ENCODE peak calls at places on chromosome 1, in seven cellular contexts. O, X, J, Q, A, I and M are unnamed samples.

GRCh38 chr1:115668579-115668978 is 26.8 kb downstream of the VANGL1 start:
- DNase-seq in O (no peak), X (no peak), J (no peak), Q (no peak), A (no peak), I (no peak), M (no peak)

GRCh38 chr1:42456754-42457089 is 379 bp downstream of the PPCS start:
- DNase-seq in O (peak; percentile 53), X (peak; percentile 76), J (peak; percentile 45), Q (no peak), A (peak; percentile 37), I (peak; percentile 77), M (peak; percentile 74)

GRCh38 chr1:44222397-44223334 is 9.4 kb downstream of the DMAP1 start:
- DNase-seq in O (no peak), X (no peak), J (no peak), Q (no peak), A (no peak), I (no peak), M (no peak)

GRCh38 chr1:153679337-153680119 is 1.0 kb downstream of the NPR1 start:
- DNase-seq in O (no peak), X (no peak), J (no peak), Q (no peak), A (no peak), I (no peak), M (no peak)

GRCh38 chr1:224380003-224380402 is 23.3 kb downstream of the CNIH4 start:
- DNase-seq in O (no peak), X (peak; percentile 24), J (no peak), Q (no peak), A (no peak), I (peak; percentile 14), M (no peak)

GRCh38 chr1:2356911-2357845 is 34.2 kb downstream of the MORN1 start:
- DNase-seq in O (no peak), X (no peak), J (no peak), Q (no peak), A (no peak), I (no peak), M (no peak)

GRCh38 chr1:7902478-7903084 is 38.1 kb downstream of the TNFRSF9 start:
- DNase-seq in O (peak; percentile 71), X (peak; percentile 77), J (peak; percentile 76), Q (peak; percentile 34), A (peak; percentile 42), I (peak; percentile 71), M (peak; percentile 74)

GRCh38 chr1:32992489-32993214 is 28.0 kb upstream of the RNF19B start:
- DNase-seq in O (peak; percentile 83), X (peak; percentile 78), J (peak; percentile 94), Q (peak; percentile 36), A (peak; percentile 84), I (peak; percentile 80), M (peak; percentile 23)

GRCh38 chr1:176222196-176222595 is 15.1 kb upstream of the COP1 start:
- DNase-seq in O (no peak), X (no peak), J (no peak), Q (no peak), A (no peak), I (no peak), M (no peak)

GRCh38 chr1:998905-999796 is 746 bp downstream of the HES4 start:
- DNase-seq in O (no peak), X (no peak), J (no peak), Q (no peak), A (no peak), I (no peak), M (peak; percentile 52)

GRCh38 chr1:227730630-227731151 is 4.4 kb downstream of the JMJD4 start:
- DNase-seq in O (no peak), X (no peak), J (no peak), Q (no peak), A (no peak), I (no peak), M (no peak)

GRCh38 chr1:29689372-29690030 is 453.2 kb downstream of the PTPRU start:
- DNase-seq in O (no peak), X (no peak), J (no peak), Q (no peak), A (no peak), I (no peak), M (no peak)

GRCh38 chr1:90044346-90044745 is 49.4 kb downstream of the ZNF326 start:
- DNase-seq in O (no peak), X (no peak), J (no peak), Q (no peak), A (no peak), I (no peak), M (no peak)